ENCODE peak calls at places on chromosomes 13 and 19, in six cellular contexts. V, I, J, K, X and T are unnamed samples.

GRCh38 chr13:110716235-110716505 is 2.7 kb downstream of the ING1 start:
- DNase-seq in V (no peak), I (peak), J (no peak), K (peak), X (no peak), T (no peak)

GRCh38 chr13:99960663-99961440 is 10.7 kb downstream of the ZIC5 start:
- DNase-seq in V (no peak), I (no peak), J (no peak), K (no peak), X (no peak), T (no peak)

GRCh38 chr19:15371119-15371518 is 8.5 kb downstream of the AKAP8 start:
- DNase-seq in V (no peak), I (no peak), J (no peak), K (no peak), X (no peak), T (no peak)

GRCh38 chr19:18960370-18960769 is 19.4 kb upstream of the HOMER3 start:
- DNase-seq in V (no peak), I (no peak), J (no peak), K (no peak), X (no peak), T (no peak)

GRCh38 chr19:13430790-13431582 is 75.3 kb downstream of the CACNA1A start:
- DNase-seq in V (peak), I (peak), J (peak), K (peak), X (no peak), T (peak)

GRCh38 chr13:102395174-102395573 is 6.7 kb downstream of the FGF14 start:
- DNase-seq in V (no peak), I (no peak), J (no peak), K (no peak), X (peak), T (no peak)

GRCh38 chr13:113337556-113337955 is 26.4 kb downstream of the GRTP1 start:
- DNase-seq in V (no peak), I (no peak), J (no peak), K (no peak), X (no peak), T (no peak)

GRCh38 chr13:34435338-34435737 is 506.7 kb upstream of the NBEA start:
- DNase-seq in V (no peak), I (no peak), J (no peak), K (peak), X (no peak), T (no peak)

GRCh38 chr13:45335397-45336024 is 5.5 kb downstream of the TPT1 start:
- DNase-seq in V (no peak), I (no peak), J (no peak), K (peak), X (no peak), T (no peak)

GRCh38 chr19:49637865-49638350 is 2.0 kb downstream of the RRAS start:
- DNase-seq in V (no peak), I (peak), J (peak), K (peak), X (no peak), T (no peak)

GRCh38 chr19:13670846-13671245 is 93.5 kb upstream of the MRI1 start:
- DNase-seq in V (no peak), I (no peak), J (no peak), K (no peak), X (peak), T (no peak)

GRCh38 chr13:99656843-99657506 is 155.7 kb downstream of the TM9SF2 start:
- DNase-seq in V (no peak), I (no peak), J (no peak), K (no peak), X (no peak), T (no peak)

GRCh38 chr19:50432658-50433057 is at the start of gene MYBPC2:
- DNase-seq in V (no peak), I (no peak), J (peak), K (peak), X (peak), T (no peak)